ENCODE peak calls at places on chromosomes 5 and 9, in nine cellular contexts. O, P, K, R, X, Z, G, E and I are unnamed samples.
A peak's percentile ranks its signal among the peaks of the same experiment; 100 is the strongest.

GRCh38 chr9:93346240-93347112 is 105.0 kb upstream of the FAM120A start:
- DNase-seq in O (peak; percentile 73), P (no peak), K (no peak), R (no peak), X (no peak), Z (no peak), G (no peak), E (no peak), I (peak; percentile 85)

GRCh38 chr5:1318659-1319251 is 23.9 kb upstream of the TERT start:
- DNase-seq in O (no peak), P (peak; percentile 21), K (peak; percentile 12), R (no peak), X (peak; percentile 72), Z (no peak), G (no peak), E (peak; percentile 57), I (no peak)

GRCh38 chr5:61472172-61472958 is 140.3 kb downstream of the ZSWIM6 start:
- DNase-seq in O (no peak), P (no peak), K (no peak), R (no peak), X (no peak), Z (no peak), G (no peak), E (no peak), I (no peak)

GRCh38 chr5:154129868-154130267 is 60.7 kb upstream of the GALNT10 start:
- DNase-seq in O (no peak), P (no peak), K (no peak), R (no peak), X (no peak), Z (no peak), G (no peak), E (no peak), I (no peak)

GRCh38 chr9:100409176-100409556 is 17.8 kb upstream of the MSANTD3 start:
- DNase-seq in O (no peak), P (no peak), K (no peak), R (no peak), X (no peak), Z (no peak), G (no peak), E (no peak), I (no peak)

GRCh38 chr5:54442271-54442670 is 13.2 kb upstream of the HSPB3 start:
- DNase-seq in O (no peak), P (no peak), K (no peak), R (no peak), X (no peak), Z (no peak), G (no peak), E (no peak), I (no peak)

GRCh38 chr5:81800797-81801196 is 49.9 kb upstream of the SSBP2 start:
- DNase-seq in O (no peak), P (no peak), K (no peak), R (no peak), X (no peak), Z (no peak), G (no peak), E (no peak), I (no peak)

GRCh38 chr5:155019601-155020226 is 6.2 kb downstream of the KIF4B start:
- DNase-seq in O (no peak), P (no peak), K (no peak), R (no peak), X (no peak), Z (no peak), G (no peak), E (no peak), I (peak; percentile 71)

GRCh38 chr9:89243296-89244061 is 64.9 kb upstream of the SHC3 start:
- DNase-seq in O (no peak), P (no peak), K (no peak), R (no peak), X (no peak), Z (no peak), G (no peak), E (no peak), I (no peak)

GRCh38 chr9:101702257-101702656 is 36.2 kb downstream of the GRIN3A start:
- DNase-seq in O (no peak), P (no peak), K (no peak), R (no peak), X (no peak), Z (no peak), G (no peak), E (no peak), I (no peak)

GRCh38 chr9:3012843-3013242 is 168.9 kb upstream of the PUM3 start:
- DNase-seq in O (no peak), P (no peak), K (no peak), R (no peak), X (no peak), Z (no peak), G (no peak), E (no peak), I (no peak)

GRCh38 chr9:114250648-114251047 is 72.2 kb upstream of the ORM1 start:
- DNase-seq in O (no peak), P (no peak), K (no peak), R (no peak), X (no peak), Z (no peak), G (no peak), E (no peak), I (no peak)

GRCh38 chr9:80157561-80157983 is 585.8 kb downstream of the TLE4 start:
- DNase-seq in O (no peak), P (no peak), K (no peak), R (no peak), X (no peak), Z (no peak), G (no peak), E (no peak), I (no peak)

GRCh38 chr5:149108651-149109280 is 32.5 kb upstream of the ABLIM3 start:
- DNase-seq in O (no peak), P (no peak), K (no peak), R (no peak), X (no peak), Z (no peak), G (no peak), E (no peak), I (no peak)

GRCh38 chr5:40831346-40832210 is 3.4 kb downstream of the RPL37 start:
- DNase-seq in O (no peak), P (no peak), K (no peak), R (no peak), X (no peak), Z (no peak), G (no peak), E (no peak), I (no peak)
- TF ChIP-seq POLR2A in O (peak; percentile 61), P (no peak), K (no peak), R (no peak), X (no peak), Z (no peak), G (no peak), E (no peak), I (no peak)

DNA sequence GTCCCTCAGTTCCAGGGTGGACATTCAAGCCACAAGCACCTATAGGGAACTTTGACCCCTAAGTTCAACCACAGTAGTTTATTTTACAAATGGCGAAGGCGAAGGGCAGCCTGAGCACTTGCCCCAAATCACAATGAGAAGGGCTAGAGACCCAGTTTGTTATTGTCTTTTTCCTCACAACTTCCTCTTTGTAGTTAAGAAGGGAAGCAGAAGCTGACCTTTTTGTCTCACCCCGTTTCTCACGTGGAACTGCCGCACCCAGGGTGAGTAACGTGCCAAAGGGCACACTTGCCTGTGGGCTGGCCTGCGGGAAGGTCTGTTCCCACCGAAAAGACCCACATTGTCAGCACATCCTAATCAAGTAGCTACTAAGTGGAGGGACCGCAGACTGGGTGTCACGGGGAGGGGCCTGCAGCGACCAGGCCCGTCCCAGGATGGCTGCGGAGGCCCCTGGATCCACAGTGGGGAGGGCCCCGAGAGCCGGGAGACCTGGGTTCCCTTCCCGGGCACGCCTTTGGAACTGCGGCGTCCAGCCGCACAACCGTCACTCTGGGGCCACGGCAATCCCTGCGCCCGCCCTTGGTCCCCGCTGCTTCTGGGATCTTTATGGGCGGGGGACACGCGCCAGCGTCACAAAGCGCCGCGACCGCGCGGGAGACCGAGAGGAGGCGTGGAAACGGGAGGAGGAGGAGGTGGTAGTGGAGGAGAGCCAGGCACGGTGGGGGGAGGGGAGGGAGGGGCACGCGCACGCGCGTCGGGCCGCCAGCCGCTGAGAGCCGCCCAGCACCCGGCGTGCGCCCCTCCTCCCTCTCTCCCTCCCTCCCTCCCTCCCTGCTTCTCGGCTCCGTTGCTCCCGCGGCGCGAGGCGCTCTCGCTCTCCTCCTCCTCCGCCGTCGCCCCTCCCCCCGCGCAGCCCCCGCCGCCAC is at the start of gene UBE2R2:
- DNase-seq in O (peak; percentile 86), P (peak; percentile 95), K (peak; percentile 89), R (peak; percentile 84), X (peak; percentile 94), Z (peak; percentile 95), G (peak; percentile 92), E (peak; percentile 95), I (peak; percentile 90)
- TF ChIP-seq POLR2A in O (peak; percentile 86), P (no peak), K (peak; percentile 29), R (peak; percentile 64), X (peak; percentile 24), Z (peak; percentile 53), G (peak; percentile 68), E (peak; percentile 57), I (peak; percentile 81)

DNA sequence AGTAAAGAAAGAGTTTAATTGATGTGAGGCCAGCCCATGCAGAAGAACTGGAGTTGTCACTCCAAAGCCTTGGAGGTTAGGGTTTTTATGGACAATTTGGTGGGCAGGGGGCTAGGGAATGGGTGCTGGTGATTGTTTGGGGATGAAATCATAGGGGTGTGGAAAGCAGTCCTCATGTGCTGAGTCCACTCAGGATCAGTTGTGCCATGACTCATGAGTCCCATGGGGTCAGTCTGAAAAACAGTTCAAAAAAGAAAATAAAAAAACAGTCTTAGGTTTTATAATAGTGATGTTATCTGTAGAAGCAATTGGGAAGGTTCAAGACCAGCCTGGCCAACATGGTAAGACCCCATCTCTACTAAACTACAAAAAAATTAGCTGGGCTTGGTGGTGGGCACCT is 162.3 kb downstream of the KDM4C start:
- DNase-seq in O (no peak), P (no peak), K (no peak), R (no peak), X (no peak), Z (no peak), G (no peak), E (no peak), I (no peak)
- TF ChIP-seq POLR2A in O (no peak), P (no peak), K (no peak), R (no peak), X (no peak), Z (no peak), G (no peak), E (no peak), I (no peak)

GRCh38 chr9:129884220-129885017 is 49.2 kb downstream of the USP20 start:
- DNase-seq in O (peak; percentile 92), P (peak; percentile 93), K (peak; percentile 89), R (peak; percentile 64), X (peak; percentile 95), Z (peak; percentile 76), G (peak; percentile 90), E (peak; percentile 94), I (peak; percentile 96)

GRCh38 chr9:129887210-129888084 is 52.2 kb downstream of the USP20 start:
- DNase-seq in O (no peak), P (no peak), K (no peak), R (no peak), X (no peak), Z (no peak), G (no peak), E (no peak), I (no peak)

GRCh38 chr9:129886226-129887174 is 51.2 kb downstream of the USP20 start:
- DNase-seq in O (no peak), P (no peak), K (no peak), R (no peak), X (no peak), Z (no peak), G (no peak), E (no peak), I (peak; percentile 39)

GRCh38 chr9:129885670-129886106 is 50.4 kb downstream of the USP20 start:
- DNase-seq in O (peak; percentile 95), P (peak; percentile 94), K (peak; percentile 94), R (peak; percentile 57), X (peak; percentile 97), Z (peak; percentile 79), G (peak; percentile 92), E (peak; percentile 97), I (peak; percentile 97)

GRCh38 chr9:129885018-129885669 is 49.9 kb downstream of the USP20 start:
- DNase-seq in O (peak; percentile 71), P (peak; percentile 57), K (peak; percentile 48), R (no peak), X (no peak), Z (no peak), G (peak; percentile 45), E (peak; percentile 81), I (peak; percentile 71)
- TF ChIP-seq POLR2A in O (peak; percentile 32), P (no peak), K (no peak), R (no peak), X (no peak), Z (no peak), G (no peak), E (no peak), I (no peak)